ENCODE peak calls at places on chromosomes 11 and 22, in nine cellular contexts. P is fibroblast of mammary gland; O is Karpas-422; T is neuronal stem cell; D is effector memory CD4-positive, alpha-beta T cell; A is brain microvascular endothelial cell; U is cardiac fibroblast; M is HepG2; S is lower lobe of right lung. L is an unnamed sample.

GRCh38 chr22:39512026-39512425 is 8.3 kb upstream of the ATF4 start:
- DNase-seq in P (no peak), O (no peak), T (no peak), D (no peak), A (no peak), U (no peak), M (no peak), S (no peak), L (no peak)

GRCh38 chr11:95831198-95831883 is 41.0 kb downstream of the CEP57 start:
- DNase-seq in P (peak), O (peak), T (no peak), D (no peak), A (peak), U (peak), M (no peak), S (no peak), L (no peak)

GRCh38 chr11:26946209-26946828 is 47.6 kb upstream of the FIBIN start:
- DNase-seq in P (peak), O (no peak), T (no peak), D (no peak), A (peak), U (peak), M (no peak), S (no peak), L (no peak)

GRCh38 chr11:57546869-57547518 is 9.6 kb downstream of the SMTNL1 start:
- DNase-seq in P (peak), O (no peak), T (no peak), D (no peak), A (peak), U (peak), M (peak), S (no peak), L (no peak)

GRCh38 chr11:16793009-16793408 is 54.6 kb downstream of the C11orf58 start:
- DNase-seq in P (no peak), O (no peak), T (no peak), D (no peak), A (no peak), U (no peak), M (no peak), S (no peak), L (no peak)

GRCh38 chr11:61814242-61814957 is 2.4 kb downstream of the FADS1 start:
- DNase-seq in P (peak), O (no peak), T (no peak), D (no peak), A (peak), U (peak), M (peak), S (no peak), L (peak)

GRCh38 chr22:23122992-23123803 is 18.6 kb downstream of the RSPH14 start:
- DNase-seq in P (no peak), O (no peak), T (no peak), D (no peak), A (no peak), U (no peak), M (no peak), S (no peak), L (no peak)

GRCh38 chr11:87431386-87431785 is 393.7 kb downstream of the TMEM135 start:
- DNase-seq in P (no peak), O (no peak), T (no peak), D (no peak), A (no peak), U (no peak), M (no peak), S (no peak), L (no peak)

GRCh38 chr11:17760102-17761029 is 25.8 kb downstream of the KCNC1 start:
- DNase-seq in P (peak), O (peak), T (peak), D (no peak), A (peak), U (peak), M (peak), S (no peak), L (peak)

GRCh38 chr11:109512249-109512648 is 90.3 kb downstream of the C11orf87 start:
- DNase-seq in P (peak), O (no peak), T (no peak), D (no peak), A (no peak), U (no peak), M (no peak), S (no peak), L (no peak)

GRCh38 chr11:132941024-132941646 is 591.2 kb downstream of the OPCML start:
- DNase-seq in P (peak), O (peak), T (peak), D (no peak), A (peak), U (peak), M (no peak), S (no peak), L (no peak)

GRCh38 chr22:39474351-39474991 is 17.7 kb downstream of the MGAT3 start:
- DNase-seq in P (no peak), O (peak), T (no peak), D (no peak), A (no peak), U (no peak), M (no peak), S (no peak), L (no peak)

GRCh38 chr11:16338397-16338796 is 17.9 kb downstream of the SOX6 start:
- DNase-seq in P (no peak), O (no peak), T (no peak), D (no peak), A (no peak), U (peak), M (no peak), S (no peak), L (no peak)

GRCh38 chr11:17547932-17548331 is 873 bp downstream of the OTOG start:
- DNase-seq in P (no peak), O (no peak), T (no peak), D (no peak), A (no peak), U (no peak), M (no peak), S (no peak), L (no peak)

GRCh38 chr11:67456068-67456705 is 1.0 kb downstream of the CABP4 start:
- DNase-seq in P (no peak), O (no peak), T (no peak), D (no peak), A (no peak), U (no peak), M (no peak), S (peak), L (no peak)

GRCh38 chr22:26471522-26471921 is 12.1 kb downstream of the HPS4 start:
- DNase-seq in P (no peak), O (no peak), T (no peak), D (no peak), A (peak), U (peak), M (peak), S (no peak), L (no peak)

GRCh38 chr22:29050457-29050856 is 11.2 kb downstream of the C22orf31 start:
- DNase-seq in P (no peak), O (no peak), T (no peak), D (no peak), A (no peak), U (no peak), M (no peak), S (no peak), L (no peak)

GRCh38 chr11:10460611-10461275 is 5.7 kb downstream of the AMPD3 start:
- DNase-seq in P (no peak), O (no peak), T (no peak), D (no peak), A (no peak), U (no peak), M (no peak), S (no peak), L (no peak)

GRCh38 chr11:104946907-104947306 is 21.5 kb downstream of the CASP4 start:
- DNase-seq in P (peak), O (peak), T (no peak), D (no peak), A (peak), U (peak), M (peak), S (no peak), L (no peak)

GRCh38 chr11:49208006-49208721 is at the start of gene FOLH1:
- DNase-seq in P (peak), O (no peak), T (peak), D (no peak), A (no peak), U (peak), M (no peak), S (peak), L (peak)

GRCh38 chr11:33017478-33017877 is 1.8 kb downstream of the DEPDC7 start:
- DNase-seq in P (no peak), O (no peak), T (no peak), D (no peak), A (no peak), U (no peak), M (peak), S (no peak), L (no peak)

GRCh38 chr11:113334183-113334582 is 19.8 kb downstream of the TTC12 start:
- DNase-seq in P (no peak), O (no peak), T (no peak), D (no peak), A (no peak), U (no peak), M (no peak), S (no peak), L (no peak)

GRCh38 chr11:6297831-6298230 is 22.5 kb downstream of the CAVIN3 start:
- DNase-seq in P (peak), O (peak), T (no peak), D (no peak), A (no peak), U (no peak), M (no peak), S (no peak), L (no peak)

GRCh38 chr11:127710831-127711230 is 710.3 kb upstream of the KIRREL3 start:
- DNase-seq in P (no peak), O (no peak), T (no peak), D (no peak), A (no peak), U (no peak), M (no peak), S (no peak), L (no peak)

GRCh38 chr22:36385491-36386350 is 2.0 kb downstream of the MYH9 start:
- DNase-seq in P (peak), O (peak), T (no peak), D (peak), A (no peak), U (peak), M (peak), S (peak), L (peak)

GRCh38 chr11:3161309-3161708 is 3.8 kb downstream of the OSBPL5 start:
- DNase-seq in P (peak), O (no peak), T (no peak), D (no peak), A (no peak), U (no peak), M (no peak), S (peak), L (peak)

GRCh38 chr11:70138403-70138802 is 60.3 kb downstream of the ANO1 start:
- DNase-seq in P (no peak), O (no peak), T (no peak), D (no peak), A (no peak), U (no peak), M (no peak), S (no peak), L (no peak)

GRCh38 chr11:116981216-116981887 is 116.9 kb downstream of the SIK3 start:
- DNase-seq in P (peak), O (no peak), T (no peak), D (no peak), A (no peak), U (peak), M (no peak), S (no peak), L (no peak)

GRCh38 chr11:69919659-69920499 is 100.7 kb upstream of the FGF3 start:
- DNase-seq in P (no peak), O (no peak), T (no peak), D (no peak), A (no peak), U (no peak), M (no peak), S (peak), L (no peak)

GRCh38 chr22:24435861-24436351 is 8.5 kb downstream of the ADORA2A start:
- DNase-seq in P (peak), O (peak), T (no peak), D (no peak), A (peak), U (peak), M (no peak), S (no peak), L (peak)

GRCh38 chr11:11349870-11350325 is 3.2 kb downstream of the CSNK2A3 start:
- DNase-seq in P (peak), O (no peak), T (no peak), D (no peak), A (peak), U (peak), M (no peak), S (no peak), L (no peak)

GRCh38 chr22:36308880-36309279 is 55.9 kb downstream of the APOL1 start:
- DNase-seq in P (no peak), O (no peak), T (no peak), D (no peak), A (no peak), U (no peak), M (no peak), S (no peak), L (no peak)

GRCh38 chr11:64059339-64060176 is 23.8 kb downstream of the FLRT1 start:
- DNase-seq in P (no peak), O (no peak), T (no peak), D (no peak), A (no peak), U (no peak), M (no peak), S (no peak), L (no peak)

GRCh38 chr11:64062185-64063039 is 26.7 kb downstream of the FLRT1 start:
- DNase-seq in P (no peak), O (no peak), T (no peak), D (no peak), A (no peak), U (no peak), M (no peak), S (no peak), L (no peak)

GRCh38 chr11:64060861-64061444 is 25.2 kb downstream of the FLRT1 start:
- DNase-seq in P (peak), O (peak), T (peak), D (peak), A (peak), U (peak), M (no peak), S (peak), L (peak)

GRCh38 chr11:64058494-64058893 is 22.8 kb downstream of the FLRT1 start:
- DNase-seq in P (no peak), O (no peak), T (no peak), D (no peak), A (no peak), U (peak), M (no peak), S (no peak), L (no peak)

DNA sequence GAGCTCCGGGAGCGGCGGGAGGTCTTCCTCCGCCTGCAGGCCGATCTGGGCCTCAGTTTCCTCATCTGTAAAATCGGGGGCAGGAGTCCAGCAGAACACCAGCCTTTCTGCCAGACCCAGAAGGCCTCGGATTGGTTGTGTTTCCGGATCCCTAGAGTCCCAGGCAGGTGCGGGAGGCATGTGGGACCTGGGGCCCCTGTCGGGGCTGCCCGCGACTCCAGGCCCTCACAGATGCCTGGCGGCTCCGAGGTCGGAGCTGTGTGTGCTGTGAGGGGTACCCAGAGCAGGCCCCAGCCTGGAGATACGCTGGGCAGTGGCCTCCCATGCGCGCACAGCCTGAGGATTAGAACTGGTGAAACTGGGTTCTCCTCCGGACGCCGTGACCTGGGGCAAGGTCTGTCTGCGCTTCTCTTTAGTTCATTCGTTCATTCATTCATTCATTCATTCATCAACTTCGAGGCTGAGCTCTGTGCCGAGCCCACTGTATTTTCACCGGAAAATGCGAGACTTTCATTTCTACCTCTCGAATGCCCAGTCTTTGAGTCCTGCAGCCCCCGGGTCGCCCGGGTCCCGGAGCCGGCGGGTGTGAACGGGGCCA is 24.6 kb downstream of the FLRT1 start:
- DNase-seq in P (no peak), O (no peak), T (no peak), D (no peak), A (no peak), U (no peak), M (no peak), S (no peak), L (no peak)
- H3K4me3 ChIP-seq in P (peak), O (peak), T (peak), D (peak), A (peak), U (peak), M (no peak), S (peak), L (peak)

GRCh38 chr11:120295110-120295509 is 30.0 kb upstream of the TLCD5 start:
- DNase-seq in P (no peak), O (no peak), T (no peak), D (no peak), A (no peak), U (peak), M (no peak), S (no peak), L (no peak)
- H3K4me3 ChIP-seq in P (no peak), O (no peak), T (no peak), D (no peak), A (no peak), U (no peak), M (no peak), S (no peak), L (no peak)

DNA sequence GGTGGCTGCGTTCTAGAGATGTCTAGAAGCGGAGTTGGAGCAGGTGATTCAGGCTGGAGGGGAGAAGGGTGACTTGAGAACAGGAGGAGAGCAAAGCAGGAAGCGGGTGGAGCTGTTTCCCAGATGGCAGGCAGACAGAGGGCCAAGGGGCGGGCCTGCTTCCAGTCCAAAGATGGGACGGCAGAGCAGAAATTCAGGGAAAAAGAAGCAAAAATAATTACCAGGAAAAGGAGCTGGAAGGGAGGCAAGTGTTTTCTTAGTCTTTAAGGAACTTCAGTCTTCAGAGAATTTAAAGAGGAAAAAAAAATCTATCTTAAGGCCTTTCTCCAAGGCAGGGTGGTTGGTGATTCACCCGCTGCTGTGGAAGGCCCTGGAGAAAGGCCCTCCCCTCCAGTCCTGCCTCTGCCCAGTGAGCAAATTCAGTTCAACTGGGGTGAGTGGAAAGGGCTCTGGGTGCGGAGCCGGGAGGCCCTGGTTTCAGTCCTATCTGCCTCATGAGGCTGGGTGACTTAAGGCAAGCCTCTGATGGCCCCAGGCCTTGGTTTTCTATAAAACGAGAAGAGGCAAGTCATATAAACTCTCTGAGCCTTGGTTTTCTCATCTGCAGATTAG is 4.5 kb upstream of the CREB3L1 start:
- DNase-seq in P (peak), O (no peak), T (no peak), D (no peak), A (no peak), U (peak), M (no peak), S (peak), L (peak)
- H3K4me3 ChIP-seq in P (no peak), O (no peak), T (no peak), D (no peak), A (no peak), U (no peak), M (no peak), S (no peak), L (no peak)

GRCh38 chr11:833114-833791 is 501 bp downstream of the CD151 start:
- DNase-seq in P (no peak), O (peak), T (no peak), D (no peak), A (no peak), U (peak), M (no peak), S (peak), L (no peak)

GRCh38 chr11:832529-833113 is at the start of gene CD151:
- DNase-seq in P (no peak), O (peak), T (no peak), D (no peak), A (no peak), U (peak), M (no peak), S (no peak), L (peak)

GRCh38 chr11:831132-831864 is 1.5 kb upstream of the CD151 start:
- DNase-seq in P (no peak), O (peak), T (no peak), D (no peak), A (no peak), U (no peak), M (no peak), S (no peak), L (peak)

GRCh38 chr11:830295-831131 is 2.2 kb upstream of the CD151 start:
- DNase-seq in P (no peak), O (peak), T (no peak), D (peak), A (peak), U (peak), M (peak), S (peak), L (peak)

GRCh38 chr11:831951-832528 is 712 bp upstream of the CD151 start:
- DNase-seq in P (no peak), O (no peak), T (no peak), D (no peak), A (no peak), U (no peak), M (no peak), S (no peak), L (no peak)
- H3K4me3 ChIP-seq in P (peak), O (peak), T (peak), D (no peak), A (peak), U (peak), M (peak), S (peak), L (peak)

DNA sequence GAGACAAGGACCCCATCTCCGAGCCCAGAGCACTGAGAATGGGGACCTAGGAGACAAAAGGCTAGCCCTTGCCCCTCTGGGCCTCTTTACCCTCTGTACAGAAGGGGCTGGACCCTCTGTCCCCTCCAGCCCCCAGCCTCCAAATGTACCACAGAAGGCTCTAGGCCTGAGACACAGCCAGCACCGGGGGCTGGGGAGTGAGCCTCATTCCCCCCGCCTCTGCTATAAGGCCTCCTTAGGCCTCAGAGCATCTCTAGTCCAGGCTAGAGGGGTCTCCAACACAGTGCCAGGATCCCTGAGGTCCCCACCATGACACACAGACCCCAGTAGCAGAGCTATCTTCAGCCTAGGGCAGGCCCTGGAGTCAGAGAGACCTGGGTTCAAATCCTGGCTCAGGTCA is 4.8 kb downstream of the SMTN start:
- DNase-seq in P (no peak), O (no peak), T (no peak), D (no peak), A (no peak), U (no peak), M (no peak), S (no peak), L (no peak)
- H3K4me3 ChIP-seq in P (no peak), O (peak), T (no peak), D (no peak), A (peak), U (peak), M (no peak), S (peak), L (no peak)